ENCODE peak calls at places on chromosomes 12 and 14, in six cellular contexts. W is EL; B is HFF-Myc; D is stimulated activated CD4-positive, alpha-beta T cell treated with anti-CD3 and anti-CD28 coated beads, Interleukin-15, amount 100 ng/mL, for 24 hours; E is A549; L is activated naive CD4-positive, alpha-beta T cell treated with anti-CD3 and anti-CD28 coated beads, Interleukin-2, amount 50 U/mL, for 16 hours. K is an unnamed sample.

GRCh38 chr14:37585101-37585479 is 10.0 kb downstream of the FOXA1 start:
- DNase-seq in D (no peak), E (no peak), B (no peak), W (no peak), L (no peak), K (no peak)

GRCh38 chr12:33514893-33515292 is 75.3 kb upstream of the SYT10 start:
- DNase-seq in D (no peak), W (no peak), B (no peak), L (no peak), E (no peak), K (no peak)

GRCh38 chr12:125424909-125425308 is 359.7 kb downstream of the AACS start:
- DNase-seq in D (no peak), W (no peak), E (no peak), L (no peak), B (no peak), K (no peak)

GRCh38 chr12:58268080-58268479 is 326.7 kb downstream of the ATP23 start:
- DNase-seq in D (no peak), B (peak), L (no peak), W (no peak), E (no peak), K (peak)

GRCh38 chr12:59708484-59708883 is 112.7 kb downstream of the SLC16A7 start:
- DNase-seq in W (peak), D (no peak), B (no peak), L (no peak), E (no peak), K (no peak)

GRCh38 chr14:20627337-20628032 is 14.0 kb downstream of the OR6S1 start:
- DNase-seq in W (no peak), E (no peak), L (no peak), D (no peak), B (no peak), K (no peak)

GRCh38 chr12:122018937-122019336 is 2.7 kb upstream of the BCL7A start:
- DNase-seq in L (no peak), D (no peak), E (no peak), W (no peak), B (no peak), K (no peak)

GRCh38 chr12:43551971-43552559 is at the start of gene ADAMTS20:
- DNase-seq in E (no peak), L (no peak), B (no peak), W (peak), D (peak), K (peak)

GRCh38 chr12:49916129-49916919 is 12.6 kb upstream of the FAIM2 start:
- DNase-seq in B (no peak), D (no peak), W (no peak), L (no peak), E (no peak), K (no peak)

GRCh38 chr14:103569436-103569835 is 6.7 kb downstream of the COA8 start:
- DNase-seq in D (no peak), B (no peak), E (no peak), W (no peak), L (no peak), K (no peak)

GRCh38 chr14:75549169-75549568 is 26.9 kb downstream of the BATF start:
- DNase-seq in L (no peak), D (peak), E (no peak), W (no peak), B (no peak), K (no peak)

GRCh38 chr12:9919443-9919842 is 12.7 kb downstream of the CLEC2A start:
- DNase-seq in W (no peak), D (no peak), L (no peak), B (no peak), E (no peak), K (no peak)

GRCh38 chr12:19402743-19403400 is 36.4 kb upstream of the AEBP2 start:
- DNase-seq in B (no peak), L (no peak), D (no peak), E (no peak), W (peak), K (peak)

GRCh38 chr12:49428652-49429549 is 61.6 kb downstream of the SPATS2 start:
- DNase-seq in B (peak), W (peak), D (no peak), L (no peak), E (peak), K (peak)

GRCh38 chr12:58346032-58346632 is 404.8 kb downstream of the ATP23 start:
- DNase-seq in D (no peak), W (peak), E (peak), B (no peak), L (no peak), K (peak)

GRCh38 chr12:25585021-25585523 is 32.0 kb upstream of the LMNTD1 start:
- DNase-seq in W (no peak), L (no peak), E (no peak), D (no peak), B (no peak), K (peak)

GRCh38 chr12:14915736-14916135 is 22.6 kb downstream of the ERP27 start:
- DNase-seq in D (no peak), W (no peak), B (no peak), L (no peak), E (no peak), K (no peak)

GRCh38 chr14:103427485-103428443 is 42.5 kb downstream of the MARK3 start:
- DNase-seq in B (peak), E (no peak), W (peak), L (no peak), D (peak), K (peak)

GRCh38 chr12:131732996-131733615 is 22.2 kb downstream of the SFSWAP start:
- DNase-seq in W (no peak), E (no peak), B (no peak), D (no peak), L (no peak), K (no peak)

GRCh38 chr12:32533971-32534590 is 134.7 kb downstream of the FGD4 start:
- DNase-seq in L (no peak), B (peak), W (peak), D (no peak), E (peak), K (peak)

GRCh38 chr14:61765225-61765943 is 3.2 kb downstream of the SNAPC1 start:
- DNase-seq in L (no peak), W (no peak), D (no peak), B (no peak), E (no peak), K (peak)

GRCh38 chr12:2386566-2386965 is 333.8 kb downstream of the CACNA1C start:
- DNase-seq in B (no peak), W (no peak), D (no peak), L (no peak), E (no peak), K (no peak)

GRCh38 chr14:84098261-84098660 is 1431.7 kb upstream of the FLRT2 start:
- DNase-seq in D (no peak), E (no peak), B (no peak), L (no peak), W (no peak), K (no peak)